ENCODE peak calls at places on chromosomes 4 and X, in seven cellular contexts. O is tibial nerve, P is PC-3, U is lung, K is pancreas, Y is heart right ventricle, A is bronchial epithelial cell. T is an unnamed sample. For H3K36me3, the result is how much of the 10 kb centered on the place peaks cover.

GRCh38 chrX:124211312-124211942 is 121.0 kb upstream of the TEX13D start:
- DNase-seq in U (no peak), P (peak), K (no peak), O (no peak), A (peak), Y (no peak), T (no peak)

GRCh38 chr4:163167333-163167626 is 590 bp upstream of the NAF1 start:
- DNase-seq in K (no peak), P (no peak), U (no peak), O (peak), A (peak), Y (no peak), T (no peak)

GRCh38 chrX:72100051-72100755 is 31.5 kb downstream of the RTL5 start:
- DNase-seq in K (no peak), O (no peak), P (peak), A (peak), Y (no peak), U (no peak), T (no peak)

GRCh38 chrX:149129767-149130166 is 375.3 kb downstream of the IDS start:
- DNase-seq in Y (no peak), O (no peak), A (peak), U (no peak), K (no peak), P (no peak), T (no peak)

GRCh38 chrX:10121787-10122186 is 35.0 kb upstream of the CLCN4 start:
- DNase-seq in Y (no peak), U (no peak), K (no peak), P (no peak), O (no peak), A (no peak), T (no peak)

GRCh38 chr4:168713193-168713592 is 216.3 kb downstream of the PALLD start:
- DNase-seq in P (no peak), A (no peak), U (no peak), K (no peak), O (no peak), Y (no peak), T (no peak)

GRCh38 chrX:729583-730409 is 99.2 kb downstream of the SHOX start:
- DNase-seq in A (no peak), O (no peak), U (no peak), K (no peak), Y (no peak), P (no peak), T (no peak)

GRCh38 chr4:61583696-61584095 is 383.6 kb downstream of the ADGRL3 start:
- DNase-seq in A (peak), U (no peak), P (peak), Y (no peak), O (no peak), K (no peak), T (no peak)

GRCh38 chrX:135516376-135516775 is 4.1 kb upstream of the INTS6L start:
- DNase-seq in A (no peak), K (no peak), Y (no peak), O (no peak), U (no peak), P (no peak), T (no peak)

GRCh38 chr4:29052266-29052665 is 1667.9 kb upstream of the PCDH7 start:
- DNase-seq in U (no peak), O (no peak), A (no peak), P (no peak), Y (no peak), K (no peak), T (no peak)

GRCh38 chr4:29046166-29046565 is 1674.0 kb upstream of the PCDH7 start:
- DNase-seq in A (no peak), Y (no peak), P (no peak), K (no peak), U (no peak), O (no peak), T (no peak)

GRCh38 chr4:29051381-29051965 is 1668.7 kb upstream of the PCDH7 start:
- DNase-seq in U (no peak), Y (no peak), P (no peak), O (no peak), K (no peak), A (peak), T (no peak)

GRCh38 chr4:29047341-29048041 is 1672.7 kb upstream of the PCDH7 start:
- DNase-seq in U (no peak), O (no peak), P (no peak), Y (no peak), A (no peak), K (peak), T (no peak)

DNA sequence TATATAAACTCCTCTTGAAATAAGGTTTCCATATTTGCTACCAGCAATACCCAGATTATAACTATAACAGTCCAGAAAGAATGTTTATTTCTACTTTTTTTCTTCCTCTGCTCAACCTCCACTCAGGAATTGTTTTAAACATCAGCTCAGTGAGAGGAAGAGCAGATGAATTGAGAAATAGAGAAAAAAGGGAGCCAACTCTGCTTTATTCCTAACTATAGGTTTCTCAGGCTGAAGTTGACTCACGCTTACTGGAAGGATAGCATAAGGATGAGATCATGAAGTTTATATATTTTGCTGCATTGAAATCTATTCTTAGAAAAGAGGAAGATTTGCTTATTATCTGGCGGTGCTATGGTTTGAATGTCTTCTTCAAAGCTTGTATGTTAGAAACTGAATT is 1673.5 kb upstream of the PCDH7 start:
- DNase-seq in Y (no peak), O (no peak), U (no peak), K (no peak), A (peak), P (peak), T (no peak)
- TF ChIP-seq CTCF in Y (no peak), O (no peak), U (no peak), K (no peak), A (no peak), P (no peak), T (no peak)

GRCh38 chr4:47877204-47877603 is 37.2 kb downstream of the NFXL1 start:
- DNase-seq in P (no peak), K (no peak), O (no peak), Y (no peak), U (no peak), A (no peak), T (no peak)
- H3K36me3 ChIP-seq in P (half or more), K (under half), O (half or more), Y (under half), U (under half), A (under half), T (under half)

DNA sequence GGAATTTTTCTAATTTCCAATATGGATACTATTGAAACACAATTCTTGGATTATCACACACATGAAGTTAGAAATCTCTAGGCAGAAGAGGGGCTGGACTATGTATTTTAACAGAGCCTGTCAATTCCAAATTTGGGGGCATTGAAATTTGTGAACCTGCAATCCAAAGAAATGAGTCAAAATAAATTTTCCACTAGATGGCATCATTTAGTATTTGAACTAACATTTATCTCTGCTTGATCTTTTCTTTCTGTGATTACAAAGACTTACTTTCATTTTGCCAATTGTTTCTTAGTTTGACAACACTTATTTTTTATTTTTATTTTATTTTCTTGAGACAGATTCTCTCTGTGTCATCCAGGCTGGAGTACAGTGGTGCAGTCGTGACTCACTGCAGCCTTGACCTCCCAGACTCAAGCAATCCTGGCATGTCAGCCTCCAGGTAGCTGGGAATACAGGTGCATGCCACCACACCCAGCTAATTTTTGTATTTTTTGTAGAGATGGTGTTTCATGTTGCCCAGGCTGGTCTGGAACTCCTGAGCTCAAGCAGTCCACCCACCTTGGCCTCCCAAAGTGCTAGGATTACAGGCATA is 2.7 kb upstream of the PYURF start:
- DNase-seq in P (peak), A (peak), U (no peak), O (no peak), K (no peak), Y (no peak), T (no peak)
- TF ChIP-seq CTCF in P (peak), A (no peak), U (peak), O (no peak), K (no peak), Y (peak), T (peak)

GRCh38 chr4:42618018-42618417 is 38.9 kb downstream of the ATP8A1 start:
- DNase-seq in K (no peak), O (no peak), U (no peak), P (no peak), Y (no peak), A (no peak), T (no peak)

GRCh38 chr4:42612898-42613297 is 44.0 kb downstream of the ATP8A1 start:
- DNase-seq in U (no peak), P (no peak), Y (no peak), A (no peak), K (no peak), O (no peak), T (no peak)

GRCh38 chr4:42615131-42615776 is 41.7 kb downstream of the ATP8A1 start:
- DNase-seq in A (no peak), U (no peak), P (no peak), Y (no peak), K (no peak), O (no peak), T (no peak)

GRCh38 chr4:42617030-42617429 is 39.9 kb downstream of the ATP8A1 start:
- DNase-seq in A (no peak), Y (no peak), P (no peak), U (no peak), O (no peak), K (no peak), T (no peak)

GRCh38 chr4:42616576-42616975 is 40.3 kb downstream of the ATP8A1 start:
- DNase-seq in P (no peak), K (no peak), A (no peak), U (no peak), Y (no peak), O (no peak), T (no peak)
- H3K36me3 ChIP-seq in P (under half), K (under half), A (under half), U (under half), Y (under half), O (under half), T (under half)

T was measured in right lobe of liver.